ENCODE peak calls at places on chromosomes 6 and 20, in six cellular contexts. M is T-helper 2 cell, R is BJ, J is AG04450, Y is IMR-90, X is stromal cell of bone marrow. E is an unnamed sample.

GRCh38 chr6:130975325-130975724 is 87.7 kb downstream of the EPB41L2 start:
- DNase-seq in J (no peak), X (no peak), Y (peak; percentile 59), M (no peak), R (no peak), E (no peak)

GRCh38 chr20:55514498-55514897 is 490.8 kb downstream of the CBLN4 start:
- DNase-seq in R (no peak), Y (no peak), M (no peak), X (no peak), J (no peak), E (no peak)

GRCh38 chr6:111551521-111552231 is 54.0 kb downstream of the TRAF3IP2 start:
- DNase-seq in R (no peak), Y (no peak), X (no peak), M (no peak), J (no peak), E (no peak)

GRCh38 chr20:32560989-32561830 is 23.9 kb downstream of the NOL4L start:
- DNase-seq in X (no peak), J (no peak), R (no peak), Y (no peak), M (no peak), E (peak; percentile 78)

GRCh38 chr6:109183109-109183508 is 87.8 kb downstream of the CEP57L1 start:
- DNase-seq in Y (no peak), X (no peak), R (no peak), J (no peak), M (no peak), E (no peak)

GRCh38 chr6:22145294-22145693 is 151.5 kb downstream of the PRL start:
- DNase-seq in J (no peak), R (no peak), Y (no peak), M (no peak), X (no peak), E (no peak)

GRCh38 chr6:6661684-6662083 is 73.2 kb downstream of the LY86 start:
- DNase-seq in J (no peak), X (no peak), R (no peak), Y (peak; percentile 8), M (no peak), E (no peak)

GRCh38 chr20:39800548-39800947 is 838.4 kb downstream of the DHX35 start:
- DNase-seq in Y (peak; percentile 63), X (peak; percentile 78), J (no peak), R (no peak), M (no peak), E (no peak)

GRCh38 chr6:159720708-159721107 is 6.6 kb upstream of the WTAP start:
- DNase-seq in M (peak; percentile 26), X (no peak), J (no peak), R (no peak), Y (no peak), E (peak; percentile 30)

GRCh38 chr6:144064402-144064830 is 31.0 kb downstream of the SF3B5 start:
- DNase-seq in X (no peak), J (no peak), Y (no peak), M (peak; percentile 37), R (no peak), E (peak; percentile 30)

GRCh38 chr6:38088010-38088409 is 268.5 kb downstream of the ZFAND3 start:
- DNase-seq in X (no peak), Y (no peak), R (no peak), M (no peak), J (no peak), E (no peak)

GRCh38 chr6:158142789-158143188 is 25.3 kb downstream of the SERAC1 start:
- DNase-seq in Y (peak; percentile 88), J (peak; percentile 39), R (peak; percentile 63), M (no peak), X (peak; percentile 69), E (no peak)

GRCh38 chr6:158067436-158068015 is 85.9 kb downstream of the SYNJ2 start:
- DNase-seq in R (no peak), M (no peak), J (no peak), Y (no peak), X (no peak), E (no peak)

GRCh38 chr6:139388384-139388783 is 13.9 kb upstream of the CITED2 start:
- DNase-seq in Y (no peak), X (no peak), M (no peak), J (no peak), R (no peak), E (no peak)

GRCh38 chr6:109336221-109336955 is 45.9 kb downstream of the CD164 start:
- DNase-seq in R (no peak), J (no peak), X (peak; percentile 26), Y (peak; percentile 56), M (no peak), E (no peak)

GRCh38 chr6:73774311-73774766 is 78.3 kb downstream of the CD109 start:
- DNase-seq in M (no peak), J (peak; percentile 56), R (peak; percentile 79), Y (peak; percentile 88), X (peak; percentile 77), E (no peak)

GRCh38 chr6:3593161-3593560 is 136.3 kb upstream of the SLC22A23 start:
- DNase-seq in Y (no peak), J (no peak), X (no peak), M (no peak), R (no peak), E (no peak)

GRCh38 chr20:46194409-46194808 is 76.3 kb downstream of the CD40 start:
- DNase-seq in J (no peak), Y (no peak), X (no peak), M (no peak), R (no peak), E (no peak)

GRCh38 chr6:93828553-93828952 is 409.2 kb upstream of the EPHA7 start:
- DNase-seq in Y (no peak), R (no peak), J (no peak), M (no peak), X (no peak), E (no peak)

GRCh38 chr6:89287351-89288028 is 27.6 kb downstream of the GABRR2 start:
- DNase-seq in X (no peak), J (no peak), R (no peak), Y (no peak), M (no peak), E (no peak)

GRCh38 chr20:62876826-62877728 is 15.5 kb upstream of the TCFL5 start:
- DNase-seq in R (no peak), M (no peak), X (no peak), Y (no peak), J (no peak), E (no peak)

GRCh38 chr6:17486680-17487079 is 93.3 kb downstream of the CAP2 start:
- DNase-seq in J (no peak), M (no peak), R (no peak), X (no peak), Y (no peak), E (no peak)

GRCh38 chr6:168793649-168794048 is 352.7 kb downstream of the SMOC2 start:
- DNase-seq in R (no peak), X (no peak), J (no peak), Y (no peak), M (no peak), E (no peak)

GRCh38 chr20:4465855-4466545 is 255.7 kb upstream of the PRND start:
- DNase-seq in Y (peak; percentile 20), X (no peak), M (no peak), R (no peak), J (no peak), E (no peak)

GRCh38 chr20:36465109-36466080 is 75.9 kb upstream of the MYL9 start:
- DNase-seq in Y (peak; percentile 88), M (no peak), R (peak; percentile 94), J (peak; percentile 29), X (peak; percentile 73), E (no peak)

GRCh38 chr20:25605146-25605545 is 18.7 kb downstream of the NANP start:
- DNase-seq in X (no peak), Y (no peak), R (no peak), M (no peak), J (no peak), E (no peak)

GRCh38 chr6:154865291-154865690 is 129.8 kb upstream of the TIAM2 start:
- DNase-seq in J (no peak), X (peak; percentile 17), M (no peak), R (no peak), Y (peak; percentile 46), E (no peak)

GRCh38 chr6:145815351-145815772 is 767 bp upstream of the FBXO30 start:
- DNase-seq in J (no peak), M (no peak), Y (peak; percentile 8), X (no peak), R (no peak), E (no peak)

GRCh38 chr6:84687487-84687886 is 76.9 kb downstream of the TBX18 start:
- DNase-seq in R (peak; percentile 17), J (no peak), M (no peak), Y (no peak), X (no peak), E (no peak)

GRCh38 chr6:12483712-12484111 is 193.6 kb downstream of the EDN1 start:
- DNase-seq in M (no peak), R (peak; percentile 77), Y (peak; percentile 99), X (peak; percentile 43), J (peak; percentile 86), E (no peak)

GRCh38 chr20:47995661-47996060 is 210.4 kb upstream of the SULF2 start:
- DNase-seq in J (no peak), R (no peak), M (no peak), Y (no peak), X (no peak), E (no peak)

GRCh38 chr6:122704086-122704485 is 75.4 kb upstream of the FABP7 start:
- DNase-seq in R (no peak), M (no peak), X (no peak), J (no peak), Y (no peak), E (no peak)

GRCh38 chr20:35012227-35013069 is 56.8 kb downstream of the MYH7B start:
- DNase-seq in J (no peak), X (no peak), M (no peak), Y (no peak), R (no peak), E (no peak)

GRCh38 chr6:19812512-19813119 is 24.6 kb upstream of the ID4 start:
- DNase-seq in M (no peak), X (peak; percentile 36), J (peak; percentile 26), R (no peak), Y (peak; percentile 61), E (no peak)

GRCh38 chr6:15953152-15953880 is 175.6 kb upstream of the MYLIP start:
- DNase-seq in J (no peak), X (no peak), M (no peak), R (no peak), Y (no peak), E (no peak)

GRCh38 chr20:9262653-9263194 is 193.8 kb downstream of the PLCB4 start:
- DNase-seq in M (no peak), Y (peak; percentile 30), J (no peak), X (no peak), R (no peak), E (no peak)

GRCh38 chr20:44020406-44021148 is 105.9 kb downstream of the TOX2 start:
- DNase-seq in J (no peak), X (no peak), M (no peak), R (no peak), Y (no peak), E (no peak)

GRCh38 chr20:61263938-61264337 is 11.9 kb downstream of the CDH4 start:
- DNase-seq in Y (no peak), X (no peak), R (no peak), J (no peak), M (no peak), E (no peak)

E was measured in immature natural killer cell.